ENCODE peak calls at places on chromosomes 2 and 18, in six cellular contexts. N, J, Q, P, W and T are unnamed samples.

GRCh38 chr18:57980573-57981348 is 63.3 kb upstream of the NEDD4L start:
- DNase-seq in N (no peak), Q (peak), J (no peak), W (no peak), P (no peak), T (no peak)

GRCh38 chr2:137254081-137254480 is 488.7 kb downstream of the THSD7B start:
- DNase-seq in P (no peak), Q (no peak), J (no peak), N (no peak), W (no peak), T (no peak)

GRCh38 chr18:57107141-57107832 is 39.6 kb upstream of the BOD1L2 start:
- DNase-seq in J (no peak), W (no peak), Q (no peak), P (peak), N (no peak), T (no peak)

GRCh38 chr2:122643725-122644329 is 888.4 kb downstream of the TSN start:
- DNase-seq in W (no peak), P (peak), J (peak), Q (peak), N (no peak), T (no peak)

GRCh38 chr2:160731856-160732255 is 238.2 kb upstream of the RBMS1 start:
- DNase-seq in N (no peak), W (no peak), Q (no peak), P (no peak), J (no peak), T (no peak)

GRCh38 chr2:239040152-239040761 is 192.4 kb downstream of the TWIST2 start:
- DNase-seq in N (no peak), J (no peak), Q (no peak), W (no peak), P (no peak), T (no peak)

GRCh38 chr2:241034490-241035141 is 36.2 kb downstream of the SNED1 start:
- DNase-seq in P (no peak), J (no peak), W (no peak), Q (no peak), N (no peak), T (no peak)

GRCh38 chr2:88053301-88053700 is 2.3 kb downstream of the KRCC1 start:
- DNase-seq in J (no peak), Q (no peak), W (no peak), P (peak), N (no peak), T (no peak)

GRCh38 chr2:53170463-53170862 is 597.1 kb upstream of the CHAC2 start:
- DNase-seq in Q (no peak), J (no peak), N (no peak), P (peak), W (no peak), T (no peak)

GRCh38 chr2:85133751-85134254 is 611 bp downstream of the TCF7L1 start:
- DNase-seq in J (no peak), W (peak), P (no peak), N (peak), Q (no peak), T (peak)

GRCh38 chr2:71891155-71891554 is 256.5 kb downstream of the CYP26B1 start:
- DNase-seq in Q (no peak), N (no peak), P (no peak), W (no peak), J (no peak), T (no peak)

GRCh38 chr2:133495226-133495625 is 73.0 kb downstream of the NCKAP5 start:
- DNase-seq in W (no peak), Q (no peak), J (no peak), P (no peak), N (no peak), T (no peak)

GRCh38 chr18:54647176-54647575 is 56.1 kb downstream of the DYNAP start:
- DNase-seq in W (no peak), Q (peak), P (no peak), J (no peak), N (no peak), T (peak)

GRCh38 chr2:237414056-237414661 is at the start of gene COL6A3:
- DNase-seq in P (peak), W (no peak), N (no peak), Q (no peak), J (no peak), T (no peak)

GRCh38 chr18:61414116-61414515 is 80.9 kb downstream of the CDH20 start:
- DNase-seq in W (no peak), Q (no peak), N (no peak), J (no peak), P (no peak), T (no peak)

GRCh38 chr18:2984703-2985261 is 28.2 kb downstream of the LPIN2 start:
- DNase-seq in Q (no peak), J (no peak), P (no peak), N (no peak), W (no peak), T (no peak)

GRCh38 chr18:70705831-70706416 is 417.1 kb downstream of the SOCS6 start:
- DNase-seq in J (no peak), N (no peak), W (no peak), Q (no peak), P (no peak), T (no peak)

GRCh38 chr18:59718108-59719057 is 21.2 kb upstream of the CCBE1 start:
- DNase-seq in W (no peak), P (peak), N (no peak), J (peak), Q (no peak), T (no peak)

GRCh38 chr2:161379740-161380139 is 36.4 kb upstream of the TBR1 start:
- DNase-seq in P (no peak), N (no peak), J (no peak), Q (no peak), W (no peak), T (no peak)

GRCh38 chr18:55404811-55405654 is 183.0 kb downstream of the TCF4 start:
- DNase-seq in P (no peak), N (no peak), Q (no peak), W (no peak), J (no peak), T (no peak)

GRCh38 chr18:9823805-9824473 is 61.8 kb upstream of the TXNDC2 start:
- DNase-seq in N (no peak), J (no peak), Q (no peak), W (no peak), P (no peak), T (no peak)

GRCh38 chr2:204705243-204705971 is 160.1 kb downstream of the PARD3B start:
- DNase-seq in N (no peak), P (no peak), J (no peak), W (no peak), Q (no peak), T (no peak)

GRCh38 chr2:217734999-217735398 is 267.8 kb downstream of the TNS1 start:
- DNase-seq in Q (no peak), J (no peak), P (no peak), N (no peak), W (no peak), T (no peak)

GRCh38 chr2:223688094-223688835 is 86.1 kb upstream of the SCG2 start:
- DNase-seq in N (no peak), P (no peak), W (no peak), Q (no peak), J (no peak), T (no peak)

GRCh38 chr2:18701546-18701945 is 112.2 kb upstream of the NT5C1B start:
- DNase-seq in J (no peak), N (no peak), P (no peak), W (no peak), Q (no peak), T (no peak)

GRCh38 chr2:202848813-202849212 is 22.8 kb downstream of the ICA1L start:
- DNase-seq in W (no peak), J (no peak), N (no peak), Q (no peak), P (no peak), T (no peak)

GRCh38 chr18:59669872-59670657 is 27.2 kb downstream of the CCBE1 start:
- DNase-seq in W (no peak), Q (no peak), P (peak), J (no peak), N (no peak), T (no peak)

GRCh38 chr18:26215247-26215970 is 10.8 kb upstream of the TAF4B start:
- DNase-seq in Q (no peak), N (peak), P (no peak), J (no peak), W (peak), T (peak)

GRCh38 chr2:217650229-217650628 is 352.6 kb downstream of the TNS1 start:
- DNase-seq in W (no peak), J (no peak), N (no peak), P (no peak), Q (no peak), T (no peak)

GRCh38 chr2:190468814-190469569 is 60.8 kb downstream of the MFSD6 start:
- DNase-seq in W (no peak), P (peak), N (no peak), J (peak), Q (peak), T (peak)

GRCh38 chr18:14945286-14945685 is 197.3 kb downstream of the ANKRD30B start:
- DNase-seq in P (no peak), Q (no peak), W (no peak), N (no peak), J (no peak), T (no peak)

GRCh38 chr2:133477614-133477990 is 90.7 kb downstream of the NCKAP5 start:
- DNase-seq in J (no peak), N (no peak), P (no peak), Q (no peak), W (no peak), T (no peak)

GRCh38 chr2:239811001-239811798 is 213.9 kb downstream of the NDUFA10 start:
- DNase-seq in J (no peak), N (no peak), W (no peak), P (no peak), Q (no peak), T (no peak)